ENCODE peak calls at places on chromosomes 2 and 18, in eight cellular contexts. One of them, this sample, is unnamed.

GRCh38 chr18:35512761-35513160 is 15.0 kb upstream of the INO80C start:
- DNase-seq in right lobe of liver: no peak
- DNase-seq in psoas muscle: no peak
- DNase-seq in tibial artery: no peak
- DNase-seq in cardiac muscle cell: no peak
- DNase-seq in kidney epithelial cell: no peak
- DNase-seq in astrocyte of the cerebellum: no peak
- DNase-seq in A549: no peak
- DNase-seq in this sample: no peak

GRCh38 chr18:58345875-58346274 is 283.0 kb downstream of the ALPK2 start:
- DNase-seq in right lobe of liver: no peak
- DNase-seq in psoas muscle: no peak
- DNase-seq in tibial artery: no peak
- DNase-seq in cardiac muscle cell: no peak
- DNase-seq in kidney epithelial cell: no peak
- DNase-seq in astrocyte of the cerebellum: no peak
- DNase-seq in A549: no peak
- DNase-seq in this sample: no peak

GRCh38 chr2:23436346-23437099 is 51.5 kb downstream of the KLHL29 start:
- DNase-seq in right lobe of liver: no peak
- DNase-seq in psoas muscle: no peak
- DNase-seq in tibial artery: no peak
- DNase-seq in cardiac muscle cell: no peak
- DNase-seq in kidney epithelial cell: no peak
- DNase-seq in astrocyte of the cerebellum: no peak
- DNase-seq in A549: no peak
- DNase-seq in this sample: no peak

GRCh38 chr2:239825705-239825979 is 199.5 kb downstream of the NDUFA10 start:
- DNase-seq in right lobe of liver: no peak
- DNase-seq in psoas muscle: no peak
- DNase-seq in tibial artery: no peak
- DNase-seq in cardiac muscle cell: no peak
- DNase-seq in kidney epithelial cell: no peak
- DNase-seq in astrocyte of the cerebellum: no peak
- DNase-seq in A549: no peak
- DNase-seq in this sample: no peak

GRCh38 chr18:37249895-37250618 is 315.5 kb downstream of the CELF4 start:
- DNase-seq in right lobe of liver: no peak
- DNase-seq in psoas muscle: no peak
- DNase-seq in tibial artery: no peak
- DNase-seq in cardiac muscle cell: no peak
- DNase-seq in kidney epithelial cell: no peak
- DNase-seq in astrocyte of the cerebellum: no peak
- DNase-seq in A549: no peak
- DNase-seq in this sample: no peak

GRCh38 chr18:74389161-74389927 is 67.8 kb downstream of the DIPK1C start:
- DNase-seq in right lobe of liver: no peak
- DNase-seq in psoas muscle: no peak
- DNase-seq in tibial artery: no peak
- DNase-seq in cardiac muscle cell: peak
- DNase-seq in kidney epithelial cell: no peak
- DNase-seq in astrocyte of the cerebellum: peak
- DNase-seq in A549: no peak
- DNase-seq in this sample: no peak

GRCh38 chr18:48962857-48963554 is 12.2 kb upstream of the SMAD7 start:
- DNase-seq in right lobe of liver: no peak
- DNase-seq in psoas muscle: no peak
- DNase-seq in tibial artery: no peak
- DNase-seq in cardiac muscle cell: no peak
- DNase-seq in kidney epithelial cell: no peak
- DNase-seq in astrocyte of the cerebellum: no peak
- DNase-seq in A549: no peak
- DNase-seq in this sample: no peak

GRCh38 chr2:219402665-219403515 is 15.2 kb upstream of the DNPEP start:
- DNase-seq in right lobe of liver: peak
- DNase-seq in psoas muscle: peak
- DNase-seq in tibial artery: peak
- DNase-seq in cardiac muscle cell: peak
- DNase-seq in kidney epithelial cell: peak
- DNase-seq in astrocyte of the cerebellum: peak
- DNase-seq in A549: peak
- DNase-seq in this sample: no peak

GRCh38 chr2:1769703-1770422 is 25.5 kb upstream of the PXDN start:
- DNase-seq in right lobe of liver: peak
- DNase-seq in psoas muscle: peak
- DNase-seq in tibial artery: no peak
- DNase-seq in cardiac muscle cell: peak
- DNase-seq in kidney epithelial cell: no peak
- DNase-seq in astrocyte of the cerebellum: peak
- DNase-seq in A549: peak
- DNase-seq in this sample: peak

GRCh38 chr2:231709636-231709980 is 1.3 kb downstream of the PTMA start:
- DNase-seq in right lobe of liver: peak
- DNase-seq in psoas muscle: peak
- DNase-seq in tibial artery: peak
- DNase-seq in cardiac muscle cell: peak
- DNase-seq in kidney epithelial cell: no peak
- DNase-seq in astrocyte of the cerebellum: no peak
- DNase-seq in A549: no peak
- DNase-seq in this sample: no peak

DNA sequence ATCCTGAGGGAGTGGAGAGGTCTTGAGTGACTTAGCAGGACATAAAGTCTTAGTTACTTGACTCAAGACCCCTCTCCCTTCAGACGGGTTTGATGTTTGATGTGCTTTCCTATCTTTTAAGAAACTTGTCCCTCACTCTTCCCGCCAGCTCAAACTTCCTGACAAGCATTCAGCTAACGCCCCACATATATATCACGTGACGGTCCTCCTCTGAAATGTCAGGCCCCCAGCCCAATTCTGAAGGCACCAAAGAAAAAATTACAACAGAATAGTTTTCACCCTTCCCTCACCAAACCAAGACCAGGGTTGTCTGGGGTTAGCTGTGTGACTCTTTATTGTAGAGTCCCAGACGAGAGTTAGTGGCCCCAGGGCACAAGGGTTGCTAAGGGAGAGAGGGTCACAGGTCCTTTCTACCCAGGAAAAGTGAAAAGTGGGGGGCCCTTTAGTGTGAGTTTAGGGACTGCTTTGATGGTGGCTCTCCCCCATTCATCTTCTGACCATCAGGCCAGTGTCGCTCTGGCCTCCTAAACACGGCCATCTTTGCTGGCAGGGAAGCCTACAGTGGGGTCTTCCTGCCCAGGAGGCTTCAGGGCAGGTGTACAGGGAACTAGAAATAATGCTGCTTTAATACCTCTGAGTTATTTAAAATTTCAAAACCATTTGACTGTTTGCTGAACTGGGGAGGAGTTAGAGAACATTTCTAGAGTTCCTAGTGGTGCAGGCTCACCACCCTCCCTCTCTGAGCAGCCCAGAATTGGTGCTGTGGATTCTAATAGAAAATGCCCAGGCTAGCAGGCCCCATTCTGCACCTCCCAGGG is 2.7 kb downstream of the PKDCC start:
- DNase-seq in right lobe of liver: no peak
- DNase-seq in psoas muscle: no peak
- DNase-seq in tibial artery: no peak
- DNase-seq in cardiac muscle cell: peak
- DNase-seq in kidney epithelial cell: no peak
- DNase-seq in astrocyte of the cerebellum: no peak
- DNase-seq in A549: no peak
- DNase-seq in this sample: no peak
- H3K4me3 ChIP-seq in right lobe of liver: peak
- H3K4me3 ChIP-seq in psoas muscle: peak
- H3K4me3 ChIP-seq in tibial artery: peak
- H3K4me3 ChIP-seq in cardiac muscle cell: peak
- H3K4me3 ChIP-seq in kidney epithelial cell: peak
- H3K4me3 ChIP-seq in astrocyte of the cerebellum: peak
- H3K4me3 ChIP-seq in A549: peak
- H3K4me3 ChIP-seq in this sample: peak

GRCh38 chr2:138814123-138814883 is 34.1 kb upstream of the NXPH2 start:
- DNase-seq in right lobe of liver: no peak
- DNase-seq in psoas muscle: no peak
- DNase-seq in tibial artery: no peak
- DNase-seq in cardiac muscle cell: no peak
- DNase-seq in kidney epithelial cell: no peak
- DNase-seq in astrocyte of the cerebellum: no peak
- DNase-seq in A549: no peak
- DNase-seq in this sample: no peak
- TF ChIP-seq CTCF in right lobe of liver: peak
- TF ChIP-seq CTCF in psoas muscle: no peak
- TF ChIP-seq CTCF in tibial artery: no peak
- TF ChIP-seq CTCF in cardiac muscle cell: peak
- TF ChIP-seq CTCF in kidney epithelial cell: peak
- TF ChIP-seq CTCF in astrocyte of the cerebellum: peak
- TF ChIP-seq CTCF in A549: no peak
- TF ChIP-seq CTCF in this sample: peak

DNA sequence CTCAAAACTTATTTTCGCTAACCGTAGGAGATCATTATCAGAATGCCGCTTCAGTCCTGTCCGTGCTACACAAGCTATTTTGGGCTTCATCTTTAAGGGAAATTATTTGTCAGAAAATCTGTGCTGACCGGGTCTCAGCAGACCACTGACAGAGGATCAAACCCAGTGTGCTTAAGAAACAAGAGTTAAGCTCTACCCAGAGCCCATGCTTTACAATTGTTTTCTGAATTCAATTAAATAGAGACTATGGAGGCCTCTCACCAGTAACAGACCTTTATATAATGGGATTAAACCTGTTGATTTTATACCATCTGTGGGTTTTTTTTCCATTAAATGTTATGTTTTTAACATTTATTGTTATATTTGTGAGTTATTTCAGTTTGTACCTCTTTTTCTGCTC is 1956.7 kb upstream of the PIK3C3 start:
- DNase-seq in right lobe of liver: no peak
- DNase-seq in psoas muscle: no peak
- DNase-seq in tibial artery: no peak
- DNase-seq in cardiac muscle cell: no peak
- DNase-seq in kidney epithelial cell: no peak
- DNase-seq in astrocyte of the cerebellum: no peak
- DNase-seq in A549: no peak
- DNase-seq in this sample: no peak
- H3K4me3 ChIP-seq in right lobe of liver: no peak
- H3K4me3 ChIP-seq in psoas muscle: no peak
- H3K4me3 ChIP-seq in tibial artery: no peak
- H3K4me3 ChIP-seq in cardiac muscle cell: no peak
- H3K4me3 ChIP-seq in kidney epithelial cell: no peak
- H3K4me3 ChIP-seq in astrocyte of the cerebellum: no peak
- H3K4me3 ChIP-seq in A549: no peak
- H3K4me3 ChIP-seq in this sample: no peak

GRCh38 chr2:160432633-160433032 is 61.0 kb downstream of the RBMS1 start:
- DNase-seq in right lobe of liver: no peak
- DNase-seq in psoas muscle: no peak
- DNase-seq in tibial artery: no peak
- DNase-seq in cardiac muscle cell: peak
- DNase-seq in kidney epithelial cell: peak
- DNase-seq in astrocyte of the cerebellum: no peak
- DNase-seq in A549: peak
- DNase-seq in this sample: peak
- TF ChIP-seq CTCF in right lobe of liver: no peak
- TF ChIP-seq CTCF in psoas muscle: no peak
- TF ChIP-seq CTCF in tibial artery: no peak
- TF ChIP-seq CTCF in cardiac muscle cell: no peak
- TF ChIP-seq CTCF in kidney epithelial cell: peak
- TF ChIP-seq CTCF in astrocyte of the cerebellum: no peak
- TF ChIP-seq CTCF in A549: no peak
- TF ChIP-seq CTCF in this sample: peak

This sample was measured in epithelial cell of proximal tubule.